ENCODE peak calls at places on chromosomes 5 and 9, in five cellular contexts. One of them, this sample, is unnamed.

GRCh38 chr5:97840643-97841042 is 657.6 kb upstream of the RIOK2 start:
- DNase-seq in stromal cell of bone marrow: no peak
- DNase-seq in stimulated activated CD4-positive, alpha-beta T cell treated with anti-CD3 and anti-CD28 coated beads, Interleukin-12 subunit alpha, Interleukin-12 subunit beta, amount 100 ng/mL, for 24 hours: no peak
- DNase-seq in skeletal muscle cell: no peak
- DNase-seq in left lobe of liver: no peak
- DNase-seq in this sample: peak

GRCh38 chr5:66974256-66974655 is 222.3 kb downstream of the CD180 start:
- DNase-seq in stimulated activated CD4-positive, alpha-beta T cell treated with anti-CD3 and anti-CD28 coated beads, Interleukin-12 subunit alpha, Interleukin-12 subunit beta, amount 100 ng/mL, for 24 hours: no peak
- DNase-seq in stromal cell of bone marrow: no peak
- DNase-seq in skeletal muscle cell: no peak
- DNase-seq in left lobe of liver: no peak
- DNase-seq in this sample: no peak

GRCh38 chr5:3794611-3795010 is 199.0 kb downstream of the IRX1 start:
- DNase-seq in stimulated activated CD4-positive, alpha-beta T cell treated with anti-CD3 and anti-CD28 coated beads, Interleukin-12 subunit alpha, Interleukin-12 subunit beta, amount 100 ng/mL, for 24 hours: no peak
- DNase-seq in left lobe of liver: no peak
- DNase-seq in skeletal muscle cell: no peak
- DNase-seq in stromal cell of bone marrow: no peak
- DNase-seq in this sample: no peak

GRCh38 chr5:155299342-155300006 is 285.9 kb downstream of the KIF4B start:
- DNase-seq in stimulated activated CD4-positive, alpha-beta T cell treated with anti-CD3 and anti-CD28 coated beads, Interleukin-12 subunit alpha, Interleukin-12 subunit beta, amount 100 ng/mL, for 24 hours: no peak
- DNase-seq in skeletal muscle cell: no peak
- DNase-seq in stromal cell of bone marrow: no peak
- DNase-seq in left lobe of liver: peak
- DNase-seq in this sample: no peak

GRCh38 chr9:126112135-126112720 is 214.4 kb upstream of the MVB12B start:
- DNase-seq in stromal cell of bone marrow: no peak
- DNase-seq in left lobe of liver: no peak
- DNase-seq in stimulated activated CD4-positive, alpha-beta T cell treated with anti-CD3 and anti-CD28 coated beads, Interleukin-12 subunit alpha, Interleukin-12 subunit beta, amount 100 ng/mL, for 24 hours: no peak
- DNase-seq in skeletal muscle cell: no peak
- DNase-seq in this sample: no peak

GRCh38 chr9:8724284-8725018 is 924.9 kb upstream of the DMAC1 start:
- DNase-seq in stimulated activated CD4-positive, alpha-beta T cell treated with anti-CD3 and anti-CD28 coated beads, Interleukin-12 subunit alpha, Interleukin-12 subunit beta, amount 100 ng/mL, for 24 hours: no peak
- DNase-seq in stromal cell of bone marrow: no peak
- DNase-seq in skeletal muscle cell: no peak
- DNase-seq in left lobe of liver: no peak
- DNase-seq in this sample: no peak

GRCh38 chr9:108056805-108057386 is 567.3 kb upstream of the KLF4 start:
- DNase-seq in stimulated activated CD4-positive, alpha-beta T cell treated with anti-CD3 and anti-CD28 coated beads, Interleukin-12 subunit alpha, Interleukin-12 subunit beta, amount 100 ng/mL, for 24 hours: no peak
- DNase-seq in stromal cell of bone marrow: peak
- DNase-seq in skeletal muscle cell: peak
- DNase-seq in left lobe of liver: no peak
- DNase-seq in this sample: peak

GRCh38 chr5:1325191-1325741 is 19.6 kb downstream of the CLPTM1L start:
- DNase-seq in stimulated activated CD4-positive, alpha-beta T cell treated with anti-CD3 and anti-CD28 coated beads, Interleukin-12 subunit alpha, Interleukin-12 subunit beta, amount 100 ng/mL, for 24 hours: no peak
- DNase-seq in left lobe of liver: peak
- DNase-seq in skeletal muscle cell: no peak
- DNase-seq in stromal cell of bone marrow: no peak
- DNase-seq in this sample: no peak

GRCh38 chr5:74801197-74801596 is 34.1 kb downstream of the NSA2 start:
- DNase-seq in left lobe of liver: no peak
- DNase-seq in skeletal muscle cell: no peak
- DNase-seq in stromal cell of bone marrow: no peak
- DNase-seq in stimulated activated CD4-positive, alpha-beta T cell treated with anti-CD3 and anti-CD28 coated beads, Interleukin-12 subunit alpha, Interleukin-12 subunit beta, amount 100 ng/mL, for 24 hours: no peak
- DNase-seq in this sample: no peak

GRCh38 chr5:178338126-178338749 is 105.6 kb upstream of the PHYKPL start:
- DNase-seq in left lobe of liver: peak
- DNase-seq in stromal cell of bone marrow: no peak
- DNase-seq in skeletal muscle cell: no peak
- DNase-seq in stimulated activated CD4-positive, alpha-beta T cell treated with anti-CD3 and anti-CD28 coated beads, Interleukin-12 subunit alpha, Interleukin-12 subunit beta, amount 100 ng/mL, for 24 hours: no peak
- DNase-seq in this sample: no peak

GRCh38 chr9:120854596-120855327 is 12.0 kb upstream of the PSMD5 start:
- DNase-seq in stromal cell of bone marrow: no peak
- DNase-seq in left lobe of liver: no peak
- DNase-seq in stimulated activated CD4-positive, alpha-beta T cell treated with anti-CD3 and anti-CD28 coated beads, Interleukin-12 subunit alpha, Interleukin-12 subunit beta, amount 100 ng/mL, for 24 hours: no peak
- DNase-seq in skeletal muscle cell: no peak
- DNase-seq in this sample: no peak

GRCh38 chr9:129610473-129611301 is 10.2 kb downstream of the C9orf50 start:
- DNase-seq in skeletal muscle cell: no peak
- DNase-seq in stromal cell of bone marrow: no peak
- DNase-seq in stimulated activated CD4-positive, alpha-beta T cell treated with anti-CD3 and anti-CD28 coated beads, Interleukin-12 subunit alpha, Interleukin-12 subunit beta, amount 100 ng/mL, for 24 hours: peak
- DNase-seq in left lobe of liver: peak
- DNase-seq in this sample: peak

GRCh38 chr9:22307013-22307711 is 139.5 kb upstream of the DMRTA1 start:
- DNase-seq in left lobe of liver: no peak
- DNase-seq in stromal cell of bone marrow: peak
- DNase-seq in skeletal muscle cell: peak
- DNase-seq in stimulated activated CD4-positive, alpha-beta T cell treated with anti-CD3 and anti-CD28 coated beads, Interleukin-12 subunit alpha, Interleukin-12 subunit beta, amount 100 ng/mL, for 24 hours: no peak
- DNase-seq in this sample: peak

GRCh38 chr5:108579236-108579635 is 168.5 kb upstream of the FER start:
- DNase-seq in left lobe of liver: no peak
- DNase-seq in stromal cell of bone marrow: no peak
- DNase-seq in stimulated activated CD4-positive, alpha-beta T cell treated with anti-CD3 and anti-CD28 coated beads, Interleukin-12 subunit alpha, Interleukin-12 subunit beta, amount 100 ng/mL, for 24 hours: no peak
- DNase-seq in skeletal muscle cell: no peak
- DNase-seq in this sample: no peak

GRCh38 chr9:88537743-88538055 is 2.7 kb downstream of the NXNL2 start:
- DNase-seq in stromal cell of bone marrow: peak
- DNase-seq in stimulated activated CD4-positive, alpha-beta T cell treated with anti-CD3 and anti-CD28 coated beads, Interleukin-12 subunit alpha, Interleukin-12 subunit beta, amount 100 ng/mL, for 24 hours: no peak
- DNase-seq in skeletal muscle cell: peak
- DNase-seq in left lobe of liver: no peak
- DNase-seq in this sample: no peak

GRCh38 chr5:178209334-178210072 is 5.2 kb downstream of the HNRNPAB start:
- DNase-seq in skeletal muscle cell: no peak
- DNase-seq in stromal cell of bone marrow: no peak
- DNase-seq in left lobe of liver: no peak
- DNase-seq in stimulated activated CD4-positive, alpha-beta T cell treated with anti-CD3 and anti-CD28 coated beads, Interleukin-12 subunit alpha, Interleukin-12 subunit beta, amount 100 ng/mL, for 24 hours: no peak
- DNase-seq in this sample: no peak

GRCh38 chr5:78496373-78496772 is 136.0 kb downstream of the SCAMP1 start:
- DNase-seq in left lobe of liver: no peak
- DNase-seq in stimulated activated CD4-positive, alpha-beta T cell treated with anti-CD3 and anti-CD28 coated beads, Interleukin-12 subunit alpha, Interleukin-12 subunit beta, amount 100 ng/mL, for 24 hours: no peak
- DNase-seq in skeletal muscle cell: no peak
- DNase-seq in stromal cell of bone marrow: peak
- DNase-seq in this sample: peak

GRCh38 chr5:88081877-88082276 is 186.8 kb downstream of the TMEM161B start:
- DNase-seq in skeletal muscle cell: no peak
- DNase-seq in stromal cell of bone marrow: no peak
- DNase-seq in left lobe of liver: no peak
- DNase-seq in stimulated activated CD4-positive, alpha-beta T cell treated with anti-CD3 and anti-CD28 coated beads, Interleukin-12 subunit alpha, Interleukin-12 subunit beta, amount 100 ng/mL, for 24 hours: no peak
- DNase-seq in this sample: no peak

GRCh38 chr9:126049088-126049487 is 277.5 kb upstream of the MVB12B start:
- DNase-seq in stromal cell of bone marrow: no peak
- DNase-seq in skeletal muscle cell: no peak
- DNase-seq in stimulated activated CD4-positive, alpha-beta T cell treated with anti-CD3 and anti-CD28 coated beads, Interleukin-12 subunit alpha, Interleukin-12 subunit beta, amount 100 ng/mL, for 24 hours: no peak
- DNase-seq in left lobe of liver: no peak
- DNase-seq in this sample: no peak

GRCh38 chr5:92320446-92320845 is 937.3 kb upstream of the ARRDC3 start:
- DNase-seq in stromal cell of bone marrow: no peak
- DNase-seq in stimulated activated CD4-positive, alpha-beta T cell treated with anti-CD3 and anti-CD28 coated beads, Interleukin-12 subunit alpha, Interleukin-12 subunit beta, amount 100 ng/mL, for 24 hours: no peak
- DNase-seq in skeletal muscle cell: no peak
- DNase-seq in left lobe of liver: no peak
- DNase-seq in this sample: no peak

GRCh38 chr9:123399803-123400378 is 43.9 kb downstream of the CRB2 start:
- DNase-seq in stimulated activated CD4-positive, alpha-beta T cell treated with anti-CD3 and anti-CD28 coated beads, Interleukin-12 subunit alpha, Interleukin-12 subunit beta, amount 100 ng/mL, for 24 hours: peak
- DNase-seq in stromal cell of bone marrow: no peak
- DNase-seq in skeletal muscle cell: no peak
- DNase-seq in left lobe of liver: no peak
- DNase-seq in this sample: no peak

GRCh38 chr5:135364416-135365262 is 34.4 kb downstream of the MACROH2A1 start:
- DNase-seq in skeletal muscle cell: no peak
- DNase-seq in left lobe of liver: no peak
- DNase-seq in stromal cell of bone marrow: no peak
- DNase-seq in stimulated activated CD4-positive, alpha-beta T cell treated with anti-CD3 and anti-CD28 coated beads, Interleukin-12 subunit alpha, Interleukin-12 subunit beta, amount 100 ng/mL, for 24 hours: no peak
- DNase-seq in this sample: no peak

GRCh38 chr5:90940227-90940995 is 381.8 kb downstream of the ADGRV1 start:
- DNase-seq in stimulated activated CD4-positive, alpha-beta T cell treated with anti-CD3 and anti-CD28 coated beads, Interleukin-12 subunit alpha, Interleukin-12 subunit beta, amount 100 ng/mL, for 24 hours: peak
- DNase-seq in skeletal muscle cell: peak
- DNase-seq in left lobe of liver: no peak
- DNase-seq in stromal cell of bone marrow: peak
- DNase-seq in this sample: peak